ENCODE peak calls at places on chromosome 22, in six cellular contexts. U is ACHN; F is pons; J is NCI-H187 treated with DMSO at 0.1 percent for 48 hours; E is activated CD4-positive, alpha-beta T cell treated with anti-CD3 and anti-CD28 coated beads for 36 hours; A is RWPE1. Y is an unnamed sample.

GRCh38 chr22:36497910-36498669 is 8.8 kb downstream of the FOXRED2 start:
- DNase-seq in J (no peak), F (no peak), E (no peak), U (no peak), A (no peak), Y (no peak)

GRCh38 chr22:50530280-50530856 is 556 bp upstream of the TYMP start:
- DNase-seq in U (peak; percentile 68), E (peak; percentile 71), F (no peak), J (no peak), A (no peak), Y (no peak)

GRCh38 chr22:21447694-21448402 is 19.3 kb upstream of the TMEM191C start:
- DNase-seq in E (peak; percentile 29), J (no peak), U (no peak), F (no peak), A (no peak), Y (no peak)

GRCh38 chr22:23058063-23058462 is 12.3 kb upstream of the GNAZ start:
- DNase-seq in A (no peak), J (no peak), F (no peak), E (no peak), U (no peak), Y (no peak)

GRCh38 chr22:42688241-42688913 is 32.3 kb downstream of the A4GALT start:
- DNase-seq in F (peak; percentile 9), E (no peak), U (peak; percentile 86), A (peak; percentile 81), J (peak; percentile 37), Y (peak; percentile 93)

GRCh38 chr22:35258144-35258988 is 1.1 kb downstream of the HMGXB4 start:
- DNase-seq in F (peak; percentile 18), E (peak; percentile 13), A (peak; percentile 4), J (no peak), U (no peak), Y (no peak)

GRCh38 chr22:29799217-29799680 is 32.1 kb downstream of the UQCR10 start:
- DNase-seq in J (no peak), U (peak; percentile 78), F (peak; percentile 87), A (peak; percentile 89), E (no peak), Y (peak; percentile 95)

GRCh38 chr22:36745301-36745995 is 30.5 kb downstream of the IFT27 start:
- DNase-seq in U (no peak), A (no peak), J (no peak), E (no peak), F (no peak), Y (no peak)

GRCh38 chr22:38202437-38203089 is 769 bp downstream of the MAFF start:
- DNase-seq in F (no peak), A (peak; percentile 46), J (no peak), E (peak; percentile 78), U (peak; percentile 72), Y (peak; percentile 66)

GRCh38 chr22:28799834-28800307 is 498 bp downstream of the XBP1 start:
- DNase-seq in A (peak; percentile 41), F (peak; percentile 31), U (peak; percentile 59), E (peak; percentile 54), J (no peak), Y (peak; percentile 38)

GRCh38 chr22:37077802-37078448 is 26.4 kb downstream of the KCTD17 start:
- DNase-seq in U (peak; percentile 27), F (no peak), E (peak; percentile 94), J (no peak), A (peak; percentile 65), Y (no peak)

GRCh38 chr22:50684501-50684900 is 11.9 kb downstream of the SHANK3 start:
- DNase-seq in U (no peak), J (no peak), E (no peak), F (no peak), A (no peak), Y (no peak)

GRCh38 chr22:41815716-41816115 is 15.2 kb downstream of the CCDC134 start:
- DNase-seq in A (no peak), U (no peak), J (no peak), F (no peak), E (no peak), Y (no peak)

GRCh38 chr22:37160037-37160436 is 10.3 kb upstream of the IL2RB start:
- DNase-seq in U (no peak), F (no peak), A (no peak), J (no peak), E (no peak), Y (no peak)

GRCh38 chr22:23233746-23234408 is 53.6 kb downstream of the BCR start:
- DNase-seq in F (peak; percentile 15), A (no peak), J (no peak), E (peak; percentile 87), U (peak; percentile 25), Y (no peak)

GRCh38 chr22:30717331-30717921 is 22.8 kb downstream of the OSBP2 start:
- DNase-seq in A (peak; percentile 26), U (peak; percentile 23), J (no peak), F (peak; percentile 52), E (peak; percentile 50), Y (peak; percentile 52)

GRCh38 chr22:32836286-32836859 is 34.9 kb downstream of the TIMP3 start:
- DNase-seq in A (peak; percentile 24), U (peak; percentile 22), F (no peak), J (no peak), E (peak; percentile 12), Y (no peak)

GRCh38 chr22:23685205-23685784 is 5.5 kb upstream of the RGL4 start:
- DNase-seq in E (no peak), A (peak; percentile 9), F (no peak), J (no peak), U (peak; percentile 26), Y (no peak)

GRCh38 chr22:17575681-17576080 is 12.4 kb downstream of the SLC25A18 start:
- DNase-seq in U (no peak), J (no peak), F (peak; percentile 89), E (no peak), A (no peak), Y (no peak)

GRCh38 chr22:50498322-50498861 is 9.1 kb downstream of the LMF2 start:
- DNase-seq in J (no peak), U (peak; percentile 81), F (peak; percentile 76), E (peak; percentile 78), A (no peak), Y (peak; percentile 32)

GRCh38 chr22:50049299-50050195 is 8.6 kb downstream of the TTLL8 start:
- DNase-seq in A (no peak), E (no peak), U (no peak), J (no peak), F (no peak), Y (no peak)

GRCh38 chr22:47439643-47440265 is 677.3 kb downstream of the TBC1D22A start:
- DNase-seq in F (no peak), U (no peak), A (no peak), E (no peak), J (no peak), Y (no peak)

GRCh38 chr22:45240810-45241631 is at the start of gene KIAA0930:
- DNase-seq in U (peak; percentile 69), E (peak; percentile 91), F (peak; percentile 59), J (no peak), A (peak; percentile 80), Y (no peak)

GRCh38 chr22:46761539-46762237 is 762 bp upstream of the TBC1D22A start:
- DNase-seq in J (no peak), E (peak; percentile 42), A (peak; percentile 22), F (no peak), U (no peak), Y (no peak)

GRCh38 chr22:50627452-50627913 is 469 bp downstream of the ARSA start:
- DNase-seq in E (peak; percentile 54), U (no peak), J (no peak), F (no peak), A (no peak), Y (no peak)

GRCh38 chr22:21099578-21099977 is 53.8 kb downstream of the LRRC74B start:
- DNase-seq in J (no peak), U (no peak), E (no peak), A (no peak), F (no peak), Y (no peak)

GRCh38 chr22:44191036-44191454 is 10.3 kb downstream of the PARVG start:
- DNase-seq in J (no peak), U (peak; percentile 39), F (no peak), E (peak; percentile 73), A (no peak), Y (no peak)

GRCh38 chr22:21978564-21979386 is 3.8 kb downstream of the TOP3B start:
- DNase-seq in A (no peak), U (no peak), F (no peak), E (no peak), J (no peak), Y (no peak)

GRCh38 chr22:25101986-25102385 is 97.7 kb upstream of the CRYBB3 start:
- DNase-seq in J (no peak), E (no peak), A (no peak), U (no peak), F (no peak), Y (no peak)

GRCh38 chr22:23698094-23698493 is 7.3 kb downstream of the RGL4 start:
- DNase-seq in A (no peak), J (no peak), U (no peak), F (no peak), E (no peak), Y (no peak)

GRCh38 chr22:17767236-17768065 is 6.8 kb downstream of the BID start:
- DNase-seq in E (peak; percentile 78), J (no peak), U (no peak), F (no peak), A (no peak), Y (no peak)